ENCODE peak calls at places on chromosomes 3 and 15, in nine cellular contexts. T is cardiac septum, R is GM18507, F is OCI-LY7, G is tibial nerve, M is activated gamma-delta T cell treated with Interleukin-2 at 50 U/mL for 16 hours, L is lower lobe of right lung, Z is NCI-H1694, J is NCI-H1436. E is an unnamed sample.

GRCh38 chr3:47669026-47669749 is 90.5 kb upstream of the CSPG5 start:
- DNase-seq in T (no peak), R (no peak), F (no peak), G (no peak), M (no peak), L (no peak), Z (no peak), J (no peak), E (no peak)

GRCh38 chr3:139113231-139113749 is 68.6 kb upstream of the PRR23C start:
- DNase-seq in T (peak), R (no peak), F (no peak), G (no peak), M (no peak), L (no peak), Z (no peak), J (no peak), E (no peak)

GRCh38 chr15:100999369-100999768 is 80.2 kb downstream of the LRRK1 start:
- DNase-seq in T (no peak), R (no peak), F (no peak), G (no peak), M (no peak), L (no peak), Z (no peak), J (no peak), E (no peak)

GRCh38 chr3:159926573-159926972 is 62.1 kb upstream of the IL12A start:
- DNase-seq in T (no peak), R (no peak), F (no peak), G (no peak), M (no peak), L (no peak), Z (no peak), J (no peak), E (no peak)

GRCh38 chr3:123641084-123641462 is 56.2 kb upstream of the HACD2 start:
- DNase-seq in T (no peak), R (no peak), F (no peak), G (no peak), M (no peak), L (no peak), Z (no peak), J (no peak), E (no peak)

GRCh38 chr3:58639001-58639400 is 27.6 kb downstream of the FAM3D start:
- DNase-seq in T (no peak), R (no peak), F (no peak), G (no peak), M (no peak), L (no peak), Z (no peak), J (no peak), E (no peak)

GRCh38 chr15:71107501-71107815 is 7.8 kb upstream of the THSD4 start:
- DNase-seq in T (no peak), R (no peak), F (no peak), G (no peak), M (no peak), L (no peak), Z (no peak), J (no peak), E (no peak)

GRCh38 chr15:68994149-68994548 is 20.3 kb upstream of the NOX5 start:
- DNase-seq in T (no peak), R (no peak), F (no peak), G (no peak), M (no peak), L (no peak), Z (no peak), J (no peak), E (no peak)

GRCh38 chr15:74610302-74610951 is 5.2 kb upstream of the CLK3 start:
- DNase-seq in T (no peak), R (no peak), F (no peak), G (no peak), M (no peak), L (no peak), Z (no peak), J (no peak), E (no peak)

GRCh38 chr3:150519026-150519425 is 27.3 kb downstream of the SERP1 start:
- DNase-seq in T (no peak), R (no peak), F (no peak), G (no peak), M (no peak), L (no peak), Z (no peak), J (no peak), E (peak)

GRCh38 chr3:10242182-10243065 is 5.8 kb upstream of the TATDN2 start:
- DNase-seq in T (no peak), R (no peak), F (peak), G (no peak), M (peak), L (no peak), Z (no peak), J (no peak), E (peak)

GRCh38 chr3:31947671-31948091 is 33.4 kb downstream of the OSBPL10 start:
- DNase-seq in T (no peak), R (no peak), F (peak), G (no peak), M (no peak), L (no peak), Z (no peak), J (no peak), E (no peak)

GRCh38 chr3:50523170-50523865 is 19.9 kb upstream of the CACNA2D2 start:
- DNase-seq in T (no peak), R (no peak), F (no peak), G (no peak), M (no peak), L (no peak), Z (no peak), J (no peak), E (no peak)

GRCh38 chr15:74768771-74769342 is 13.0 kb upstream of the CSK start:
- DNase-seq in T (peak), R (no peak), F (peak), G (peak), M (peak), L (peak), Z (peak), J (peak), E (no peak)

GRCh38 chr3:72483554-72484104 is 364.6 kb downstream of the SHQ1 start:
- DNase-seq in T (no peak), R (no peak), F (no peak), G (no peak), M (no peak), L (no peak), Z (no peak), J (no peak), E (no peak)

GRCh38 chr3:194348354-194348753 is 2.8 kb downstream of the CPN2 start:
- DNase-seq in T (no peak), R (no peak), F (no peak), G (no peak), M (no peak), L (no peak), Z (no peak), J (no peak), E (no peak)